ENCODE peak calls at places on chromosomes 12 and 14, in six cellular contexts. Y, J, F, U, T and D are unnamed samples.

GRCh38 chr12:113762849-113763816 is 203.0 kb downstream of the RBM19 start:
- DNase-seq in F (no peak), U (no peak), T (no peak), J (no peak), Y (no peak), D (no peak)

GRCh38 chr14:101476931-101477553 is 84.3 kb upstream of the DIO3 start:
- DNase-seq in Y (no peak), T (peak; percentile 67), J (no peak), U (no peak), F (peak; percentile 82), D (peak; percentile 10)

GRCh38 chr14:53226553-53226952 is 73.4 kb upstream of the DDHD1 start:
- DNase-seq in J (no peak), U (no peak), F (no peak), Y (no peak), T (no peak), D (peak; percentile 97)

GRCh38 chr14:100587248-100587762 is at the start of gene BEGAIN:
- DNase-seq in J (no peak), F (no peak), T (no peak), Y (no peak), U (no peak), D (no peak)

GRCh38 chr12:51392556-51393237 is 1.5 kb upstream of the GALNT6 start:
- DNase-seq in F (peak; percentile 47), T (no peak), Y (peak; percentile 26), U (no peak), J (peak; percentile 45), D (peak; percentile 72)

GRCh38 chr12:20444595-20445170 is 76.3 kb downstream of the PDE3A start:
- DNase-seq in Y (no peak), T (no peak), J (no peak), F (no peak), U (no peak), D (no peak)

GRCh38 chr14:96762650-96763049 is 34.5 kb upstream of the VRK1 start:
- DNase-seq in Y (no peak), J (peak; percentile 77), U (peak; percentile 47), T (no peak), F (no peak), D (peak; percentile 17)

GRCh38 chr12:122203301-122203967 is at the start of gene B3GNT4:
- DNase-seq in T (peak; percentile 41), Y (peak; percentile 67), J (peak; percentile 40), U (peak; percentile 69), F (peak; percentile 86), D (no peak)

GRCh38 chr12:58069268-58069967 is 128.1 kb downstream of the ATP23 start:
- DNase-seq in J (no peak), U (no peak), Y (no peak), T (no peak), F (no peak), D (no peak)

GRCh38 chr14:54025661-54026060 is 69.0 kb upstream of the BMP4 start:
- DNase-seq in Y (no peak), J (peak; percentile 73), T (no peak), U (no peak), F (no peak), D (no peak)

GRCh38 chr12:18135509-18135908 is 45.5 kb upstream of the RERGL start:
- DNase-seq in J (no peak), T (no peak), F (no peak), Y (no peak), U (no peak), D (no peak)

GRCh38 chr12:62692884-62693283 is 226.3 kb downstream of the MON2 start:
- DNase-seq in F (no peak), U (no peak), Y (no peak), J (no peak), T (no peak), D (no peak)

GRCh38 chr14:101519090-101519489 is 42.2 kb upstream of the DIO3 start:
- DNase-seq in Y (no peak), J (no peak), U (no peak), T (no peak), F (no peak), D (no peak)

GRCh38 chr12:86230516-86231146 is 25.6 kb downstream of the MGAT4C start:
- DNase-seq in F (no peak), J (peak; percentile 98), U (no peak), T (no peak), Y (no peak), D (no peak)

GRCh38 chr14:71687115-71687836 is 245.0 kb upstream of the RGS6 start:
- DNase-seq in U (no peak), T (no peak), F (no peak), J (no peak), Y (no peak), D (no peak)

GRCh38 chr12:103273645-103274044 is 222.1 kb downstream of the C12orf42 start:
- DNase-seq in U (no peak), T (no peak), Y (no peak), F (no peak), J (no peak), D (no peak)

GRCh38 chr12:4278582-4278939 is 5.0 kb downstream of the CCND2 start:
- DNase-seq in J (no peak), F (peak; percentile 71), U (no peak), Y (no peak), T (no peak), D (no peak)

GRCh38 chr14:22112004-22112403 is 438.4 kb upstream of the OR4E1 start:
- DNase-seq in J (peak; percentile 25), Y (peak; percentile 46), F (peak; percentile 39), T (no peak), U (peak; percentile 41), D (peak; percentile 53)

GRCh38 chr14:61222388-61222787 is 58.8 kb downstream of the TMEM30B start:
- DNase-seq in F (no peak), J (no peak), T (no peak), Y (no peak), U (no peak), D (no peak)

GRCh38 chr14:93115920-93116675 is at the start of gene ITPK1:
- DNase-seq in J (peak; percentile 31), T (peak; percentile 32), U (peak; percentile 51), Y (peak; percentile 53), F (peak; percentile 80), D (peak; percentile 65)

GRCh38 chr14:92397140-92397815 is 74.3 kb downstream of the SLC24A4 start:
- DNase-seq in F (no peak), T (peak; percentile 25), Y (no peak), J (no peak), U (no peak), D (no peak)

GRCh38 chr14:102979406-102979805 is 56.9 kb downstream of the AMN start:
- DNase-seq in U (no peak), F (no peak), T (no peak), Y (no peak), J (no peak), D (no peak)

GRCh38 chr12:6770094-6770493 is 2.2 kb upstream of the LAG3 start:
- DNase-seq in U (no peak), J (no peak), T (no peak), F (no peak), Y (no peak), D (no peak)
- H3K4me1 ChIP-seq in U (peaks cover 44% of the 10 kb centered on the region), J (peaks cover 22% of the 10 kb centered on the region), T (peaks cover 18% of the 10 kb centered on the region), F (peaks cover 22% of the 10 kb centered on the region), Y (peaks cover 49% of the 10 kb centered on the region), D (peaks cover 23% of the 10 kb centered on the region)

DNA sequence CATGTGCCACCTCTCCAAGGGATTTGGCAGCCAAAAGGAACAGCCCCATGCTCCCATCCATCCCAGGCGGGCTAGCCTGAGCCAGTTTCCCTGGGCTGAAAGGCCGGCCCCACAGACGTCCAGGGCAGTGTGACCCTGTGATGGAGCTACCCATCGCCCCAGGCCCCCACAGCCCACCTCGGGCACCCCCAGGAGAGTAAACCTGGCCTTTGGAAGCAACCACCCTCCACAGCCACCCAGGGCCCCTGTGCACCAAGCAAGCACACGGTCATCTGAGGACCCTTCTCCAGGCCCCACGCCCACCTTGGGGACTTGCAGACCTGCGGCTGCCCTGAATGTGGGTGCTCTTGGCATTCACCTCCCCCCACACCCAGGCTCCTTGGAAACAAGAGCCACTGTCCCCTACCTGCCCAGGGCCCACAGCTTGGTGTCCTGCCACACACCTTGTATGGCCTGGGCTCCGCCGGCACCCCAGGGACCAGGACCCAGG is 8.4 kb downstream of the AHNAK2 start:
- DNase-seq in F (no peak), U (no peak), Y (no peak), J (no peak), T (peak; percentile 13), D (no peak)
- H3K4me1 ChIP-seq in F (peaks cover 49% of the 10 kb centered on the region), U (no peaks in the 10 kb centered on the region), Y (no peaks in the 10 kb centered on the region), J (peaks cover 79% of the 10 kb centered on the region), T (peaks cover 13% of the 10 kb centered on the region), D (no peaks in the 10 kb centered on the region)

DNA sequence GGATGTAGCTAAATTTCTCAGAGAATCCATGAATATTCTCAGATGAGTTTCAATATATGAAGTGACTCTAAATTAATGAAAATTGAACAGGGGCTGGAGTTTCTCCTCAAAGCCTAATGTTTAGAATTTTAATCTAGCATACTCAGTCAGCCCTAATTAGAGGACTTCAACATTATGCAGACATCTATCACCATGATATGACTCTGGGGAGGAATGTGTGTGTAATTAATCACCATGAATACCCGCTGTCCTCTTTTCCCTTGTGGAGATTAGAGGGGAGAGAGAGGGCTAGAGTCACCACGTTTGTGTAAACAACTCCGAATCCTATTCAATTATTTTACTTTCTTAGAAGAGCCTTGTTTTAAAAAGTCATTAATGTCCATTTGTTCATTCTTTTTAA is 698.6 kb upstream of the MDGA2 start:
- DNase-seq in Y (no peak), U (no peak), J (no peak), T (no peak), F (no peak), D (no peak)
- H3K4me1 ChIP-seq in Y (no peaks in the 10 kb centered on the region), U (no peaks in the 10 kb centered on the region), J (no peaks in the 10 kb centered on the region), T (no peaks in the 10 kb centered on the region), F (no peaks in the 10 kb centered on the region), D (no peaks in the 10 kb centered on the region)

GRCh38 chr12:129772463-129773169 is 131.2 kb downstream of the TMEM132D start:
- DNase-seq in U (no peak), J (no peak), T (no peak), Y (no peak), F (no peak), D (no peak)

GRCh38 chr12:129776977-129777667 is 126.7 kb downstream of the TMEM132D start:
- DNase-seq in T (no peak), J (no peak), F (no peak), U (no peak), Y (no peak), D (no peak)

GRCh38 chr12:129773170-129773493 is 130.7 kb downstream of the TMEM132D start:
- DNase-seq in U (no peak), T (no peak), J (no peak), Y (no peak), F (no peak), D (no peak)

GRCh38 chr12:129765719-129766118 is 138.1 kb downstream of the TMEM132D start:
- DNase-seq in J (no peak), F (no peak), U (no peak), T (no peak), Y (no peak), D (no peak)

DNA sequence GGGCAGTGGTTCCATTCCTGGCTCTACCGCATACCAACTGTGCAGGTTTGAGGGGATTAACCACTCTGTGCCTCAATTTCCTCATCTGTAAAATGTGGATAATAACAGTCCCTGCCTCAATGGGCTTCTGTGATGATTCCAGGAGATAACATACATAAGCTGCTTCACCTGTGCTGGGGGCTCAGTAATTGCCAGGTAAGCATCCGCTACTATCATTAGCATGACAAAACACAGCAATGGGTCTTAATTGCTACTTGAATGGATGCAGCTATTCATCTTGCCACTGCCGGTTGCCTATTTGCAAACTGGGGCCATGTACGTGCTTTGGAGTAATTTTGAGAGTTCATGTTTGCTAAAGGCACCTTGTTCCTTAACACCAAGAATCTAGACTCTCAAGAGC is 132.6 kb downstream of the TMEM132D start:
- DNase-seq in Y (no peak), J (no peak), U (no peak), F (no peak), T (no peak), D (no peak)
- H3K4me1 ChIP-seq in Y (no peaks in the 10 kb centered on the region), J (no peaks in the 10 kb centered on the region), U (no peaks in the 10 kb centered on the region), F (no peaks in the 10 kb centered on the region), T (no peaks in the 10 kb centered on the region), D (no peaks in the 10 kb centered on the region)